ENCODE peak calls at places on chromosomes 16 and 17, in ten cellular contexts. One of them, this sample, is unnamed.

GRCh38 chr16:87895641-87896141 is 26.4 kb upstream of the SLC7A5 start:
- DNase-seq in heart left ventricle: no peak
- DNase-seq in GM13977: peak
- DNase-seq in prostate gland: no peak
- DNase-seq in MM.1S: no peak
- DNase-seq in nephron progenitor cell: no peak
- DNase-seq in Peyer's patch: peak
- DNase-seq in Caco-2: no peak
- DNase-seq in uterus: no peak
- DNase-seq in testis: peak
- DNase-seq in this sample: no peak

GRCh38 chr16:19431636-19432340 is 14.1 kb downstream of the TMC5 start:
- DNase-seq in MM.1S: no peak
- DNase-seq in nephron progenitor cell: no peak
- DNase-seq in heart left ventricle: no peak
- DNase-seq in uterus: no peak
- DNase-seq in Peyer's patch: no peak
- DNase-seq in GM13977: no peak
- DNase-seq in Caco-2: no peak
- DNase-seq in testis: no peak
- DNase-seq in prostate gland: no peak
- DNase-seq in this sample: no peak

GRCh38 chr16:88859381-88860091 is 2.6 kb downstream of the TRAPPC2L start:
- DNase-seq in nephron progenitor cell: no peak
- DNase-seq in heart left ventricle: no peak
- DNase-seq in prostate gland: no peak
- DNase-seq in Caco-2: no peak
- DNase-seq in testis: no peak
- DNase-seq in uterus: no peak
- DNase-seq in MM.1S: no peak
- DNase-seq in GM13977: no peak
- DNase-seq in Peyer's patch: no peak
- DNase-seq in this sample: no peak

GRCh38 chr17:13640559-13640958 is 38.8 kb upstream of the HS3ST3A1 start:
- DNase-seq in uterus: no peak
- DNase-seq in MM.1S: no peak
- DNase-seq in nephron progenitor cell: no peak
- DNase-seq in prostate gland: no peak
- DNase-seq in GM13977: no peak
- DNase-seq in Caco-2: no peak
- DNase-seq in testis: no peak
- DNase-seq in heart left ventricle: no peak
- DNase-seq in Peyer's patch: no peak
- DNase-seq in this sample: no peak

GRCh38 chr17:57873261-57874057 is 23.6 kb upstream of the MRPS23 start:
- DNase-seq in heart left ventricle: no peak
- DNase-seq in GM13977: no peak
- DNase-seq in Caco-2: no peak
- DNase-seq in Peyer's patch: no peak
- DNase-seq in prostate gland: no peak
- DNase-seq in nephron progenitor cell: no peak
- DNase-seq in MM.1S: no peak
- DNase-seq in testis: no peak
- DNase-seq in uterus: no peak
- DNase-seq in this sample: no peak

GRCh38 chr16:84047206-84047605 is 4.6 kb upstream of the SLC38A8 start:
- DNase-seq in GM13977: no peak
- DNase-seq in uterus: no peak
- DNase-seq in Peyer's patch: no peak
- DNase-seq in Caco-2: no peak
- DNase-seq in MM.1S: no peak
- DNase-seq in testis: no peak
- DNase-seq in prostate gland: no peak
- DNase-seq in heart left ventricle: no peak
- DNase-seq in nephron progenitor cell: no peak
- DNase-seq in this sample: no peak

GRCh38 chr17:2087597-2088211 is 32.8 kb downstream of the HIC1 start:
- DNase-seq in Peyer's patch: peak
- DNase-seq in GM13977: peak
- DNase-seq in prostate gland: no peak
- DNase-seq in testis: no peak
- DNase-seq in MM.1S: peak
- DNase-seq in Caco-2: no peak
- DNase-seq in uterus: peak
- DNase-seq in heart left ventricle: peak
- DNase-seq in nephron progenitor cell: peak
- DNase-seq in this sample: no peak

GRCh38 chr17:10754109-10754508 is 24.3 kb upstream of the TMEM220 start:
- DNase-seq in Caco-2: peak
- DNase-seq in nephron progenitor cell: peak
- DNase-seq in testis: peak
- DNase-seq in GM13977: peak
- DNase-seq in uterus: no peak
- DNase-seq in MM.1S: peak
- DNase-seq in heart left ventricle: no peak
- DNase-seq in prostate gland: peak
- DNase-seq in Peyer's patch: no peak
- DNase-seq in this sample: no peak

GRCh38 chr16:27639588-27640276 is 89.8 kb downstream of the KATNIP start:
- DNase-seq in Caco-2: no peak
- DNase-seq in uterus: no peak
- DNase-seq in GM13977: peak
- DNase-seq in prostate gland: peak
- DNase-seq in nephron progenitor cell: peak
- DNase-seq in heart left ventricle: no peak
- DNase-seq in testis: peak
- DNase-seq in MM.1S: peak
- DNase-seq in Peyer's patch: no peak
- DNase-seq in this sample: peak

GRCh38 chr17:15966879-15967248 is 21.9 kb downstream of the ADORA2B start:
- DNase-seq in prostate gland: no peak
- DNase-seq in Peyer's patch: no peak
- DNase-seq in testis: no peak
- DNase-seq in uterus: peak
- DNase-seq in MM.1S: no peak
- DNase-seq in nephron progenitor cell: peak
- DNase-seq in Caco-2: no peak
- DNase-seq in GM13977: no peak
- DNase-seq in heart left ventricle: no peak
- DNase-seq in this sample: no peak

GRCh38 chr17:9676742-9677387 is 31.5 kb downstream of the USP43 start:
- DNase-seq in prostate gland: no peak
- DNase-seq in uterus: no peak
- DNase-seq in MM.1S: no peak
- DNase-seq in nephron progenitor cell: no peak
- DNase-seq in Peyer's patch: no peak
- DNase-seq in testis: no peak
- DNase-seq in heart left ventricle: no peak
- DNase-seq in Caco-2: no peak
- DNase-seq in GM13977: no peak
- DNase-seq in this sample: no peak

DNA sequence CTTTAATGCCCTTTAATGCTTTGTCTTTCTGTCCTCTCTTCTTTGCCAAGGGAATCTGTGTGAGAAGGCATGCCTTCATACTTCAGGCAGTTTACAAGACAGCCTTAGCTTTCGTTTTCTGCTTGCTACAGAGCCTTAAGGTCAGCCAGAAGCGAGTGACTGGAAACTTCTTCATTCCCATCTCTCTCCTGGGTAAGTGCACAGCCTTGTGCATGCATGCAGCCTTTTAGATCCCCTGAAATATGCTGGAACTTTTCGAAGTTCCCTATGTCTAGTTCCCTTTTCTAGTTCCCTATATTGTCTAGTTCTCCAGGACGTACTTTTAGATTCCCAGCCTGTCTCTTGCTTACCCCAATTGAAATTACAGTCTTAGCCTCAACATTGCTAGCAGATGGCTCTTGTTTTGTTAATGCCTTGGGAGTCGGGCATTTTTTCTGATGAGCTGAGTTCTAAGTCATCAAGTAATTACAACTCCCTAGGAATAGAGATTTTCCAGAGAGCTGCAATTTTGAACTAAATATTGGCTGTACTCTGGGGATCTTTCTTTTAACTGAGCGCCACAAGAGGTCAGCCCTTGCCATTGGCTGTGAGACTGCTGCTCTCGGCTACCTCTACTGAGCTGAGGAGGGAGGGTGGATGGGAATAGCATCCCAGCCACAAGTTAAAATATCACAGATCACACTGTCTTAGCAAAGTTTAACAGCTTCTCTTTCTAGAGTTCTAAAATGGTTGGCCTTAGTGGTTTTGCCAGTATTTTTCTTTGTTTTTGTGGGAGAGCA is 22.7 kb upstream of the PPM1D start:
- DNase-seq in testis: peak
- DNase-seq in MM.1S: peak
- DNase-seq in Peyer's patch: no peak
- DNase-seq in Caco-2: no peak
- DNase-seq in heart left ventricle: peak
- DNase-seq in uterus: peak
- DNase-seq in prostate gland: peak
- DNase-seq in GM13977: peak
- DNase-seq in nephron progenitor cell: no peak
- DNase-seq in this sample: no peak
- TF ChIP-seq CTCF in testis: no peak
- TF ChIP-seq CTCF in MM.1S: peak
- TF ChIP-seq CTCF in Peyer's patch: no peak
- TF ChIP-seq CTCF in Caco-2: no peak
- TF ChIP-seq CTCF in heart left ventricle: peak
- TF ChIP-seq CTCF in uterus: peak
- TF ChIP-seq CTCF in prostate gland: peak
- TF ChIP-seq CTCF in GM13977: peak
- TF ChIP-seq CTCF in nephron progenitor cell: no peak
- TF ChIP-seq CTCF in this sample: peak

GRCh38 chr17:6495450-6496115 is 51.3 kb downstream of the PIMREG start:
- DNase-seq in uterus: no peak
- DNase-seq in Peyer's patch: no peak
- DNase-seq in nephron progenitor cell: no peak
- DNase-seq in heart left ventricle: no peak
- DNase-seq in Caco-2: no peak
- DNase-seq in prostate gland: no peak
- DNase-seq in testis: no peak
- DNase-seq in GM13977: no peak
- DNase-seq in MM.1S: no peak
- DNase-seq in this sample: no peak
- TF ChIP-seq CTCF in uterus: no peak
- TF ChIP-seq CTCF in Peyer's patch: no peak
- TF ChIP-seq CTCF in nephron progenitor cell: peak
- TF ChIP-seq CTCF in heart left ventricle: no peak
- TF ChIP-seq CTCF in Caco-2: no peak
- TF ChIP-seq CTCF in prostate gland: no peak
- TF ChIP-seq CTCF in testis: no peak
- TF ChIP-seq CTCF in GM13977: peak
- TF ChIP-seq CTCF in MM.1S: peak
- TF ChIP-seq CTCF in this sample: no peak

DNA sequence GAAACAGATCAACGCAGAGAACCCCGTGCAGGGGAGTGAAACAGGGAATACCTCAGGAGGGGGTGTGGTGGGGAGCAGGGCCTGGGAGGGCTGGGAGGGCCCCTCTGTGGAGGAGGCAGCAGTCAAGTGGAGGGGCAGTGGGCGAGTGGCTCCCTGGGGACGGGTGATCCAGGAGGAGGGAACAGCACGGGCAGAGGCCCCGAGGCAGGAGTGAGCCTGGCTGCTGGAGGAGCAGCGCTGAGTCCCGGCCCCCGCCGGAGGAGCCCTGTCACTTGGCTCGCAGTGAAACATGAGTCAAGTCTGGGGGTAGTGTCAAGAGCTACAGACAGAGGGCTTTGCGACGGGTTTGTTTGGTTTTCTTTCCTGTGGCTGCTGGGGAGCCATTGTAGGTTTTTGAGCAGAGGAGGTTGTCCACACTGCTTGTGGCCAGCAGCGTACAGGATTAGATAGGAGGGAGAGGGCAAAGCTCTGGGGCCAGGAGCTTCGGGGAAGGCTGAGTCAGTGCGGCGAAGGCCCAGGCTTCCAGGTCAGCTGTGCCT is 115.7 kb upstream of the CIBAR2 start:
- DNase-seq in prostate gland: no peak
- DNase-seq in uterus: no peak
- DNase-seq in MM.1S: no peak
- DNase-seq in nephron progenitor cell: peak
- DNase-seq in Peyer's patch: no peak
- DNase-seq in GM13977: peak
- DNase-seq in testis: no peak
- DNase-seq in heart left ventricle: no peak
- DNase-seq in Caco-2: no peak
- DNase-seq in this sample: no peak
- TF ChIP-seq CTCF in prostate gland: no peak
- TF ChIP-seq CTCF in uterus: peak
- TF ChIP-seq CTCF in MM.1S: no peak
- TF ChIP-seq CTCF in nephron progenitor cell: no peak
- TF ChIP-seq CTCF in Peyer's patch: no peak
- TF ChIP-seq CTCF in GM13977: no peak
- TF ChIP-seq CTCF in testis: no peak
- TF ChIP-seq CTCF in heart left ventricle: no peak
- TF ChIP-seq CTCF in Caco-2: no peak
- TF ChIP-seq CTCF in this sample: no peak

DNA sequence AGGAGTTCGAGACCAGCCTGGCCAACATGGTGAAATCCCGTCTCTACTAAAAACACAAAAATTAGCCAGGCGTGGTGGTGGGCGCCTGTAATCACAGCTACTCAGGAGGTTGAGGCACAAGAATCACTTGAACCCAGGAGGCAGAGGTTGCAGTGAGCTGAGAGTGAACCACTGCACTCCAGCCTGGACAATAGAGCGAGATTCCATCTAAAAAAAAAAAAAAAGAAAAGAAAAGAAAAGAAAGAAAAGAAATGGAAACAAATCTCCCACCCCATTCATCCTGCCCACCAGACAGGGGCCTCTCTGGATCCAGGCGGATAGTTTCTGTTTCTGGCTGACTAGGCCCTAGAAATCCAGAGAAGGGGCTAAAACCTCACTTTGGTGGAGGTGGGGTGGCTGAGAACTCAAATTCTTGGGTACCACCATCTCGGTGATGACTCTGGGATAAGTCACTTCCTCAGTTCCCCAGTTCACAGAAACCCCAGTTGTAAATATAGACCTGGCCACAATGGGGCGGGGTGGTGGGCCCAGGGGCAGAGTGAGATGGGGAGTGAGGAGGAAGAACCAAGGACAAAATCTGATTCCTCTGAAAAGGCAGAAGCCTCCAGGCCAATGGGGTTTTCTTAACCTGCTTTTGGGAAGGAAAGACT is 22.2 kb downstream of the SOCS1 start:
- DNase-seq in prostate gland: no peak
- DNase-seq in heart left ventricle: no peak
- DNase-seq in testis: no peak
- DNase-seq in nephron progenitor cell: no peak
- DNase-seq in GM13977: no peak
- DNase-seq in Caco-2: no peak
- DNase-seq in MM.1S: no peak
- DNase-seq in Peyer's patch: peak
- DNase-seq in uterus: no peak
- DNase-seq in this sample: no peak
- TF ChIP-seq CTCF in prostate gland: no peak
- TF ChIP-seq CTCF in heart left ventricle: no peak
- TF ChIP-seq CTCF in testis: no peak
- TF ChIP-seq CTCF in nephron progenitor cell: no peak
- TF ChIP-seq CTCF in GM13977: no peak
- TF ChIP-seq CTCF in Caco-2: peak
- TF ChIP-seq CTCF in MM.1S: no peak
- TF ChIP-seq CTCF in Peyer's patch: no peak
- TF ChIP-seq CTCF in uterus: no peak
- TF ChIP-seq CTCF in this sample: no peak

GRCh38 chr17:80259642-80260535 is 763 bp upstream of the RNF213 start:
- DNase-seq in heart left ventricle: peak
- DNase-seq in Peyer's patch: peak
- DNase-seq in testis: peak
- DNase-seq in nephron progenitor cell: peak
- DNase-seq in uterus: peak
- DNase-seq in Caco-2: peak
- DNase-seq in GM13977: peak
- DNase-seq in MM.1S: peak
- DNase-seq in prostate gland: peak
- DNase-seq in this sample: no peak
- TF ChIP-seq CTCF in heart left ventricle: no peak
- TF ChIP-seq CTCF in Peyer's patch: no peak
- TF ChIP-seq CTCF in testis: no peak
- TF ChIP-seq CTCF in nephron progenitor cell: no peak
- TF ChIP-seq CTCF in uterus: no peak
- TF ChIP-seq CTCF in Caco-2: no peak
- TF ChIP-seq CTCF in GM13977: no peak
- TF ChIP-seq CTCF in MM.1S: no peak
- TF ChIP-seq CTCF in prostate gland: peak
- TF ChIP-seq CTCF in this sample: no peak

This sample was measured in D721Med.